ENCODE peak calls at places on chromosomes 7 and 10, in five cellular contexts. One of them, this sample, is unnamed.

GRCh38 chr7:123751816-123752215 is 3.0 kb upstream of the WASL start:
- DNase-seq in suprapubic skin: no peak
- DNase-seq in heart left ventricle: no peak
- DNase-seq in testis: no peak
- DNase-seq in prostate gland: no peak
- DNase-seq in this sample: no peak

GRCh38 chr7:24755096-24755495 is 2.2 kb downstream of the GSDME start:
- DNase-seq in suprapubic skin: no peak
- DNase-seq in heart left ventricle: no peak
- DNase-seq in testis: no peak
- DNase-seq in prostate gland: no peak
- DNase-seq in this sample: no peak

GRCh38 chr7:138460649-138461607 is 869 bp downstream of the TRIM24 start:
- DNase-seq in suprapubic skin: peak; percentile 71
- DNase-seq in heart left ventricle: peak; percentile 63
- DNase-seq in testis: peak; percentile 61
- DNase-seq in prostate gland: peak; percentile 39
- DNase-seq in this sample: peak; percentile 32

GRCh38 chr10:66680886-66681285 is 244.9 kb upstream of the LRRTM3 start:
- DNase-seq in suprapubic skin: no peak
- DNase-seq in heart left ventricle: no peak
- DNase-seq in testis: no peak
- DNase-seq in prostate gland: no peak
- DNase-seq in this sample: no peak

GRCh38 chr10:80769700-80770160 is 232.0 kb downstream of the SH2D4B start:
- DNase-seq in suprapubic skin: no peak
- DNase-seq in heart left ventricle: no peak
- DNase-seq in testis: no peak
- DNase-seq in prostate gland: no peak
- DNase-seq in this sample: no peak

GRCh38 chr7:17239683-17240521 is 58.5 kb upstream of the AHR start:
- DNase-seq in suprapubic skin: no peak
- DNase-seq in heart left ventricle: no peak
- DNase-seq in testis: no peak
- DNase-seq in prostate gland: no peak
- DNase-seq in this sample: no peak

GRCh38 chr10:69807696-69808095 is 6.0 kb downstream of the COL13A1 start:
- DNase-seq in suprapubic skin: no peak
- DNase-seq in heart left ventricle: no peak
- DNase-seq in testis: no peak
- DNase-seq in prostate gland: no peak
- DNase-seq in this sample: no peak

GRCh38 chr10:14556285-14556956 is 218.3 kb downstream of the FAM107B start:
- DNase-seq in suprapubic skin: no peak
- DNase-seq in heart left ventricle: no peak
- DNase-seq in testis: no peak
- DNase-seq in prostate gland: no peak
- DNase-seq in this sample: no peak

GRCh38 chr7:28858206-28858605 is 99.9 kb downstream of the TRIL start:
- DNase-seq in suprapubic skin: no peak
- DNase-seq in heart left ventricle: no peak
- DNase-seq in testis: no peak
- DNase-seq in prostate gland: no peak
- DNase-seq in this sample: no peak

GRCh38 chr7:69177941-69178494 is 420.3 kb upstream of the AUTS2 start:
- DNase-seq in suprapubic skin: no peak
- DNase-seq in heart left ventricle: no peak
- DNase-seq in testis: no peak
- DNase-seq in prostate gland: no peak
- DNase-seq in this sample: peak; percentile 26

GRCh38 chr7:55187701-55188491 is 169.1 kb downstream of the EGFR start:
- DNase-seq in suprapubic skin: no peak
- DNase-seq in heart left ventricle: peak; percentile 48
- DNase-seq in testis: peak; percentile 78
- DNase-seq in prostate gland: no peak
- DNase-seq in this sample: no peak

GRCh38 chr10:6052247-6053221 is 9.6 kb downstream of the IL2RA start:
- DNase-seq in suprapubic skin: no peak
- DNase-seq in heart left ventricle: no peak
- DNase-seq in testis: no peak
- DNase-seq in prostate gland: no peak
- DNase-seq in this sample: no peak

GRCh38 chr10:124007102-124007772 is 86.2 kb downstream of the CHST15 start:
- DNase-seq in suprapubic skin: peak; percentile 28
- DNase-seq in heart left ventricle: no peak
- DNase-seq in testis: no peak
- DNase-seq in prostate gland: no peak
- DNase-seq in this sample: no peak

DNA sequence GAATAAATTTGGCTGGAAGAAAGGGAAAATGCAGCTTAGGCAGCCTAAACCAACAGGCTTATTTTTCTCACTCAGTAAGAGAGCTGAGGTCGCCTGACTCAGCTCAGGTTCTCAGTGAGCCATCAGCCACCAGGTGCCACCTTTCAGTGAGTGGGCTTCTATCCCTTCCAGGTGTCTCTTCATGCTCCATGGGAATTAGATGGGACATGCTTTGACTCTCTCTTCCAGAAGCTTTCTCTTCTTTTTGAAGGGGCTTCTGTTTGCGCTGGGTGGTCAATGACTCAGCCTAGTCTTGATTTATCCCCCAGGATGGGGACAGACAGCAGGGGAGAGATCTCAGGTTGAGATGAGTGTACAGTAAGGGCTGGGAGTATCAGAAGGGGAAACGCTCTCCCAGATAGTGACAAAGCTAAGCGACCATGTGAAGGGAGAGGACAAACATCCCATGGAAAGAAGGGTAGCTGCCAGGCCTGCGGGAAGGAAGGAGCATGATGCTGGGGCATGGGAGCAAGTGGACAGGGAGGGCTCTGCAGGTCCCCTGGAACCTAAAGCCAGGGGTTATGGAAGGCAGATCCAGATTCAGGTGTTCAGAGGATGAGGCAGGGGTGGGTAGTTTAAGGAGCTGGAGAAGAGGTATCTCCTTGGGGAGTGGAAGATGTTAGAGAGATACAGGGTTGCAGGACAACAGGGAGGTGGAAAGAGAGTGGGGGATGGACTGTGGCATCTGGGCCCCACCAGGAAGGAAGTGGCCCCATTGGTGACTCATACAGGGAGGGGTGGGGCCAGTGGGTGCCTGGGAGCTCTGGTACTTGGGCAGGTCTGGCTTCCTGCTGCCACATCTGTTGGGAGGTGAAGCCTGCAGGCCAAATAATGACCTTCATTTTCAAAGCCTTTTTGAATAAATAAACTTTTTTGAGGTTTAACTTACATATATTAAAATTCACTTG is 32.5 kb downstream of the OGDH start:
- DNase-seq in suprapubic skin: peak; percentile 85
- DNase-seq in heart left ventricle: peak; percentile 78
- DNase-seq in testis: peak; percentile 43
- DNase-seq in prostate gland: peak; percentile 34
- DNase-seq in this sample: no peak
- TF ChIP-seq POLR2A in suprapubic skin: no peak
- TF ChIP-seq POLR2A in heart left ventricle: peak; percentile 11
- TF ChIP-seq POLR2A in testis: no peak
- TF ChIP-seq POLR2A in prostate gland: no peak
- TF ChIP-seq POLR2A in this sample: peak; percentile 35

GRCh38 chr10:19730071-19730470 is 86.2 kb upstream of the PLXDC2 start:
- DNase-seq in suprapubic skin: no peak
- DNase-seq in heart left ventricle: no peak
- DNase-seq in testis: no peak
- DNase-seq in prostate gland: no peak
- DNase-seq in this sample: no peak
- H3K4me3 ChIP-seq in suprapubic skin: no peak overlapping the region
- H3K4me3 ChIP-seq in heart left ventricle: no peak overlapping the region
- H3K4me3 ChIP-seq in testis: no peak overlapping the region
- H3K4me3 ChIP-seq in prostate gland: no peak overlapping the region
- H3K4me3 ChIP-seq in this sample: no peak overlapping the region

GRCh38 chr10:95447733-95448132 is 113.4 kb downstream of the SORBS1 start:
- DNase-seq in suprapubic skin: no peak
- DNase-seq in heart left ventricle: no peak
- DNase-seq in testis: peak; percentile 59
- DNase-seq in prostate gland: no peak
- DNase-seq in this sample: no peak
- H3K4me1 ChIP-seq in suprapubic skin: peaks cover 22% of the 10 kb centered on the region
- H3K4me1 ChIP-seq in heart left ventricle: peaks cover 52% of the 10 kb centered on the region
- H3K4me1 ChIP-seq in testis: peaks cover 28% of the 10 kb centered on the region
- H3K4me1 ChIP-seq in prostate gland: no peaks in the 10 kb centered on the region
- H3K4me1 ChIP-seq in this sample: peaks cover 81% of the 10 kb centered on the region

GRCh38 chr10:133294189-133294588 is 14.5 kb downstream of the TUBGCP2 start:
- DNase-seq in suprapubic skin: no peak
- DNase-seq in heart left ventricle: no peak
- DNase-seq in testis: no peak
- DNase-seq in prostate gland: no peak
- DNase-seq in this sample: no peak
- TF ChIP-seq POLR2A in suprapubic skin: no peak
- TF ChIP-seq POLR2A in heart left ventricle: no peak
- TF ChIP-seq POLR2A in testis: no peak
- TF ChIP-seq POLR2A in prostate gland: no peak
- TF ChIP-seq POLR2A in this sample: no peak

GRCh38 chr7:112204776-112205347 is 1.3 kb downstream of the DOCK4 start:
- DNase-seq in suprapubic skin: no peak
- DNase-seq in heart left ventricle: no peak
- DNase-seq in testis: no peak
- DNase-seq in prostate gland: peak; percentile 15
- DNase-seq in this sample: no peak

GRCh38 chr7:112206238-112207105 is at the start of the genes DOCK4 and ZNF277:
- DNase-seq in suprapubic skin: peak; percentile 100
- DNase-seq in heart left ventricle: peak; percentile 99
- DNase-seq in testis: peak; percentile 99
- DNase-seq in prostate gland: peak; percentile 99
- DNase-seq in this sample: peak; percentile 98

GRCh38 chr7:112205348-112206237 is 606 bp downstream of the DOCK4 start:
- DNase-seq in suprapubic skin: peak; percentile 80
- DNase-seq in heart left ventricle: peak; percentile 75
- DNase-seq in testis: peak; percentile 54
- DNase-seq in prostate gland: peak; percentile 46
- DNase-seq in this sample: peak; percentile 51

GRCh38 chr7:112207106-112207592 is 654 bp downstream of the ZNF277 start:
- DNase-seq in suprapubic skin: no peak
- DNase-seq in heart left ventricle: no peak
- DNase-seq in testis: peak; percentile 26
- DNase-seq in prostate gland: no peak
- DNase-seq in this sample: no peak

GRCh38 chr7:112207765-112208164 is 1.3 kb downstream of the ZNF277 start:
- DNase-seq in suprapubic skin: no peak
- DNase-seq in heart left ventricle: no peak
- DNase-seq in testis: no peak
- DNase-seq in prostate gland: no peak
- DNase-seq in this sample: no peak
- H3K4me3 ChIP-seq in suprapubic skin: no peak overlapping the region
- H3K4me3 ChIP-seq in heart left ventricle: no peak overlapping the region
- H3K4me3 ChIP-seq in testis: no peak overlapping the region
- H3K4me3 ChIP-seq in prostate gland: peak overlapping the region; percentile 81
- H3K4me3 ChIP-seq in this sample: no peak overlapping the region

GRCh38 chr10:103892181-103892580 is 25.8 kb downstream of the STN1 start:
- DNase-seq in suprapubic skin: no peak
- DNase-seq in heart left ventricle: no peak
- DNase-seq in testis: no peak
- DNase-seq in prostate gland: no peak
- DNase-seq in this sample: no peak
- H3K4me1 ChIP-seq in suprapubic skin: peaks cover 75% of the 10 kb centered on the region
- H3K4me1 ChIP-seq in heart left ventricle: peaks cover 38% of the 10 kb centered on the region
- H3K4me1 ChIP-seq in testis: peaks cover 32% of the 10 kb centered on the region
- H3K4me1 ChIP-seq in prostate gland: no peaks in the 10 kb centered on the region
- H3K4me1 ChIP-seq in this sample: peaks cover 57% of the 10 kb centered on the region

GRCh38 chr10:74174533-74174932 is 23.5 kb downstream of the ADK start:
- DNase-seq in suprapubic skin: no peak
- DNase-seq in heart left ventricle: no peak
- DNase-seq in testis: no peak
- DNase-seq in prostate gland: no peak
- DNase-seq in this sample: no peak
- TF ChIP-seq POLR2A in suprapubic skin: no peak
- TF ChIP-seq POLR2A in heart left ventricle: no peak
- TF ChIP-seq POLR2A in testis: no peak
- TF ChIP-seq POLR2A in prostate gland: no peak
- TF ChIP-seq POLR2A in this sample: no peak

DNA sequence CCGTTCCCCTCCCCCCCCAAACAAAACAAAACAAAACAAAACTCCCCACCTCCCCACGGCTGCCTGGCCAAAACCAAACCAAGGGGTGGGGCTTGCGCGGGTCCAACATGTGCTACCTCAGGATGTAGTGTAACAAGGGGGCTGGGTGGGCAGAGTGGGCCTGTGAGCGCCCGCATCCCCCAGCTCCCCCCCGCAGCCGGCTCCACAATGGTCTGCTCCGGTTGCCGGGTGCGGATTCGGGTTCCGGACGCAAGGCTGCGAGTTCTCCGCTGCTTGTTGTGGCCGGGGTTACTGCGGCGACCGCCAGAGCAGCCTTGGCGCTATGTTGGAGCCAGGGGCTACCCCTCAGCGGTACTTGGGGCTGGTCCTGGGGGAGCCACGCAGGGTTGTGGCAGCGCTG is 4.9 kb downstream of the C10orf143 start:
- DNase-seq in suprapubic skin: no peak
- DNase-seq in heart left ventricle: no peak
- DNase-seq in testis: peak; percentile 70
- DNase-seq in prostate gland: no peak
- DNase-seq in this sample: no peak
- H3K4me3 ChIP-seq in suprapubic skin: no peak overlapping the region
- H3K4me3 ChIP-seq in heart left ventricle: no peak overlapping the region
- H3K4me3 ChIP-seq in testis: peak overlapping the region; percentile 39
- H3K4me3 ChIP-seq in prostate gland: no peak overlapping the region
- H3K4me3 ChIP-seq in this sample: no peak overlapping the region

DNA sequence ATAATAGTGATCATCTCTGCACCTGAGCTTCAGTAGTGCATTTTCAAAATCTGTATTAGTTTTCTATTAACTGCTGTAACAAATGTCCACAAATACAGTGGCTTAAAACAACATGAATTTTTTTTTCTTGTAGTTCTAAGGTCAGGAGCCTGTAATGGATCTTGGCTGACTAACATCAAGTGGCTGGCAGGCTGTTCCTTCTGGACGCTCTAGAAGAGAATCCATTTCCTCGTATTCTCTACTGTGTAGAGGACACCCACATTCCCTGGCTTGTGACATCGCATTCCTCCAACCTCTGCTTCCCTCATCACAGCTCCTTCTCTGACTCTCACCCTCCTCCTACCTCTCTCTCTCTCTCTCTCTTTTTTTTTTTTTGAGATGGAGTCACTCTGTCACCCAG is 4.8 kb upstream of the CALHM1 start:
- DNase-seq in suprapubic skin: no peak
- DNase-seq in heart left ventricle: no peak
- DNase-seq in testis: no peak
- DNase-seq in prostate gland: no peak
- DNase-seq in this sample: no peak
- H3K4me1 ChIP-seq in suprapubic skin: no peaks in the 10 kb centered on the region
- H3K4me1 ChIP-seq in heart left ventricle: no peaks in the 10 kb centered on the region
- H3K4me1 ChIP-seq in testis: no peaks in the 10 kb centered on the region
- H3K4me1 ChIP-seq in prostate gland: no peaks in the 10 kb centered on the region
- H3K4me1 ChIP-seq in this sample: no peaks in the 10 kb centered on the region

DNA sequence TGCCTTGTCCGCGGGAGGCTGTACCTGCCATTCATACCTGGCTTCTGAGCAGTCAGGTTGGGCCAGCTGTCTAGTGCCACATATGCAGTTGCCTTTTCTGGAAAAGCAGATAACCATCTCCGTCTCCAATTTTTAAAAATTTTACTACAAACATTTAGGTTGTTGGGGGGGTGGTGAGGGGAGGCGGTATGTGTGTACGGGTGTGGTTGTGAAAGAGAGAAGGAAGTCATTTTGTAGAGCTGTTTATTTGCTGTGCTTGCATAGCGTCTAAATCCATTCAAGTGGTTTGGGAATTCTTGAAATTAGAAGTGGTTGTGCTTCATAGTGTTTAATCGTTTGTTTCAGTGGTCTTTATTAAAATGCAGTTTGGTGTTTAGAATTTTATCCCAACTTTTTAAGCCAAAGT is 1.5 kb downstream of the TBC1D12 start:
- DNase-seq in suprapubic skin: no peak
- DNase-seq in heart left ventricle: no peak
- DNase-seq in testis: no peak
- DNase-seq in prostate gland: no peak
- DNase-seq in this sample: no peak
- TF ChIP-seq POLR2A in suprapubic skin: no peak
- TF ChIP-seq POLR2A in heart left ventricle: no peak
- TF ChIP-seq POLR2A in testis: no peak
- TF ChIP-seq POLR2A in prostate gland: no peak
- TF ChIP-seq POLR2A in this sample: no peak

This sample was measured in gastrocnemius medialis.